ENCODE peak calls at places on chromosome 6, in ten cellular contexts. One of them, this sample, is unnamed.

GRCh38 chr6:149488815-149489214 is 4.0 kb upstream of the ZC3H12D start:
- DNase-seq in cardiac fibroblast: no peak
- DNase-seq in activated CD4-positive, alpha-beta T cell treated with anti-CD3 and anti-CD28 coated beads for 48 hours: peak
- DNase-seq in AG10803: no peak
- DNase-seq in ELF-1: no peak
- DNase-seq in left cardiac atrium: no peak
- DNase-seq in caudate nucleus: no peak
- DNase-seq in lung: peak
- DNase-seq in fibroblast of the conjunctiva: no peak
- DNase-seq in NCI-H1105: no peak
- DNase-seq in this sample: no peak

GRCh38 chr6:44119704-44120262 is 7.5 kb downstream of the MRPL14 start:
- DNase-seq in left cardiac atrium: no peak
- DNase-seq in caudate nucleus: no peak
- DNase-seq in fibroblast of the conjunctiva: no peak
- DNase-seq in ELF-1: no peak
- DNase-seq in lung: peak
- DNase-seq in AG10803: no peak
- DNase-seq in cardiac fibroblast: no peak
- DNase-seq in NCI-H1105: no peak
- DNase-seq in activated CD4-positive, alpha-beta T cell treated with anti-CD3 and anti-CD28 coated beads for 48 hours: no peak
- DNase-seq in this sample: no peak

GRCh38 chr6:148700047-148700712 is 46.6 kb upstream of the UST start:
- DNase-seq in left cardiac atrium: no peak
- DNase-seq in NCI-H1105: no peak
- DNase-seq in cardiac fibroblast: peak
- DNase-seq in AG10803: peak
- DNase-seq in ELF-1: no peak
- DNase-seq in lung: no peak
- DNase-seq in activated CD4-positive, alpha-beta T cell treated with anti-CD3 and anti-CD28 coated beads for 48 hours: no peak
- DNase-seq in fibroblast of the conjunctiva: no peak
- DNase-seq in caudate nucleus: no peak
- DNase-seq in this sample: no peak

GRCh38 chr6:118288355-118289124 is 259.6 kb upstream of the PLN start:
- DNase-seq in lung: no peak
- DNase-seq in fibroblast of the conjunctiva: no peak
- DNase-seq in NCI-H1105: no peak
- DNase-seq in left cardiac atrium: no peak
- DNase-seq in ELF-1: no peak
- DNase-seq in caudate nucleus: no peak
- DNase-seq in AG10803: no peak
- DNase-seq in cardiac fibroblast: peak
- DNase-seq in activated CD4-positive, alpha-beta T cell treated with anti-CD3 and anti-CD28 coated beads for 48 hours: no peak
- DNase-seq in this sample: peak

GRCh38 chr6:124967444-124967843 is 5.2 kb downstream of the RNF217 start:
- DNase-seq in activated CD4-positive, alpha-beta T cell treated with anti-CD3 and anti-CD28 coated beads for 48 hours: no peak
- DNase-seq in lung: no peak
- DNase-seq in NCI-H1105: no peak
- DNase-seq in AG10803: no peak
- DNase-seq in fibroblast of the conjunctiva: no peak
- DNase-seq in left cardiac atrium: no peak
- DNase-seq in cardiac fibroblast: peak
- DNase-seq in caudate nucleus: no peak
- DNase-seq in ELF-1: no peak
- DNase-seq in this sample: no peak

GRCh38 chr6:105965042-105965760 is 120.9 kb upstream of the PRDM1 start:
- DNase-seq in caudate nucleus: no peak
- DNase-seq in AG10803: peak
- DNase-seq in fibroblast of the conjunctiva: no peak
- DNase-seq in cardiac fibroblast: no peak
- DNase-seq in lung: no peak
- DNase-seq in left cardiac atrium: no peak
- DNase-seq in activated CD4-positive, alpha-beta T cell treated with anti-CD3 and anti-CD28 coated beads for 48 hours: no peak
- DNase-seq in NCI-H1105: no peak
- DNase-seq in ELF-1: no peak
- DNase-seq in this sample: no peak

GRCh38 chr6:137903933-137904821 is 37.1 kb downstream of the TNFAIP3 start:
- DNase-seq in NCI-H1105: no peak
- DNase-seq in left cardiac atrium: no peak
- DNase-seq in ELF-1: no peak
- DNase-seq in activated CD4-positive, alpha-beta T cell treated with anti-CD3 and anti-CD28 coated beads for 48 hours: peak
- DNase-seq in cardiac fibroblast: peak
- DNase-seq in caudate nucleus: no peak
- DNase-seq in lung: no peak
- DNase-seq in AG10803: peak
- DNase-seq in fibroblast of the conjunctiva: no peak
- DNase-seq in this sample: peak

GRCh38 chr6:169881976-169882375 is 130.6 kb downstream of the ERMARD start:
- DNase-seq in ELF-1: no peak
- DNase-seq in lung: no peak
- DNase-seq in fibroblast of the conjunctiva: no peak
- DNase-seq in caudate nucleus: no peak
- DNase-seq in cardiac fibroblast: no peak
- DNase-seq in NCI-H1105: no peak
- DNase-seq in AG10803: no peak
- DNase-seq in left cardiac atrium: no peak
- DNase-seq in activated CD4-positive, alpha-beta T cell treated with anti-CD3 and anti-CD28 coated beads for 48 hours: no peak
- DNase-seq in this sample: no peak

GRCh38 chr6:31928672-31928939 is 1.1 kb downstream of the C2 start:
- DNase-seq in caudate nucleus: no peak
- DNase-seq in activated CD4-positive, alpha-beta T cell treated with anti-CD3 and anti-CD28 coated beads for 48 hours: no peak
- DNase-seq in ELF-1: no peak
- DNase-seq in left cardiac atrium: no peak
- DNase-seq in AG10803: no peak
- DNase-seq in cardiac fibroblast: no peak
- DNase-seq in fibroblast of the conjunctiva: no peak
- DNase-seq in NCI-H1105: no peak
- DNase-seq in lung: no peak
- DNase-seq in this sample: no peak

GRCh38 chr6:22372922-22373321 is 76.1 kb upstream of the PRL start:
- DNase-seq in fibroblast of the conjunctiva: no peak
- DNase-seq in AG10803: no peak
- DNase-seq in activated CD4-positive, alpha-beta T cell treated with anti-CD3 and anti-CD28 coated beads for 48 hours: no peak
- DNase-seq in cardiac fibroblast: no peak
- DNase-seq in lung: no peak
- DNase-seq in left cardiac atrium: no peak
- DNase-seq in caudate nucleus: no peak
- DNase-seq in ELF-1: no peak
- DNase-seq in NCI-H1105: no peak
- DNase-seq in this sample: no peak

GRCh38 chr6:161271343-161272019 is 2.4 kb downstream of the AGPAT4 start:
- DNase-seq in caudate nucleus: no peak
- DNase-seq in left cardiac atrium: no peak
- DNase-seq in ELF-1: no peak
- DNase-seq in fibroblast of the conjunctiva: no peak
- DNase-seq in activated CD4-positive, alpha-beta T cell treated with anti-CD3 and anti-CD28 coated beads for 48 hours: no peak
- DNase-seq in cardiac fibroblast: no peak
- DNase-seq in AG10803: no peak
- DNase-seq in NCI-H1105: no peak
- DNase-seq in lung: no peak
- DNase-seq in this sample: peak

GRCh38 chr6:131398176-131398575 is 174.8 kb upstream of the ARG1 start:
- DNase-seq in caudate nucleus: no peak
- DNase-seq in activated CD4-positive, alpha-beta T cell treated with anti-CD3 and anti-CD28 coated beads for 48 hours: no peak
- DNase-seq in AG10803: no peak
- DNase-seq in fibroblast of the conjunctiva: no peak
- DNase-seq in NCI-H1105: no peak
- DNase-seq in left cardiac atrium: no peak
- DNase-seq in cardiac fibroblast: no peak
- DNase-seq in ELF-1: no peak
- DNase-seq in lung: no peak
- DNase-seq in this sample: peak

GRCh38 chr6:134253681-134254080 is 64.2 kb downstream of the SGK1 start:
- DNase-seq in fibroblast of the conjunctiva: peak
- DNase-seq in cardiac fibroblast: no peak
- DNase-seq in left cardiac atrium: no peak
- DNase-seq in NCI-H1105: no peak
- DNase-seq in caudate nucleus: peak
- DNase-seq in lung: no peak
- DNase-seq in AG10803: peak
- DNase-seq in ELF-1: peak
- DNase-seq in activated CD4-positive, alpha-beta T cell treated with anti-CD3 and anti-CD28 coated beads for 48 hours: no peak
- DNase-seq in this sample: peak

GRCh38 chr6:107032051-107032450 is 4.1 kb downstream of the MTRES1 start:
- DNase-seq in AG10803: no peak
- DNase-seq in activated CD4-positive, alpha-beta T cell treated with anti-CD3 and anti-CD28 coated beads for 48 hours: no peak
- DNase-seq in caudate nucleus: no peak
- DNase-seq in ELF-1: no peak
- DNase-seq in fibroblast of the conjunctiva: no peak
- DNase-seq in lung: no peak
- DNase-seq in left cardiac atrium: no peak
- DNase-seq in NCI-H1105: no peak
- DNase-seq in cardiac fibroblast: peak
- DNase-seq in this sample: no peak

GRCh38 chr6:10341605-10342004 is 73.3 kb downstream of the TFAP2A start:
- DNase-seq in NCI-H1105: no peak
- DNase-seq in caudate nucleus: no peak
- DNase-seq in fibroblast of the conjunctiva: no peak
- DNase-seq in AG10803: no peak
- DNase-seq in activated CD4-positive, alpha-beta T cell treated with anti-CD3 and anti-CD28 coated beads for 48 hours: no peak
- DNase-seq in left cardiac atrium: no peak
- DNase-seq in cardiac fibroblast: no peak
- DNase-seq in lung: no peak
- DNase-seq in ELF-1: no peak
- DNase-seq in this sample: no peak

GRCh38 chr6:110946498-110946897 is 12.0 kb upstream of the GTF3C6 start:
- DNase-seq in AG10803: no peak
- DNase-seq in cardiac fibroblast: no peak
- DNase-seq in fibroblast of the conjunctiva: no peak
- DNase-seq in activated CD4-positive, alpha-beta T cell treated with anti-CD3 and anti-CD28 coated beads for 48 hours: no peak
- DNase-seq in left cardiac atrium: no peak
- DNase-seq in NCI-H1105: no peak
- DNase-seq in lung: no peak
- DNase-seq in caudate nucleus: no peak
- DNase-seq in ELF-1: no peak
- DNase-seq in this sample: peak

GRCh38 chr6:33820784-33821183 is 17.0 kb upstream of the MLN start:
- DNase-seq in caudate nucleus: no peak
- DNase-seq in fibroblast of the conjunctiva: no peak
- DNase-seq in left cardiac atrium: no peak
- DNase-seq in cardiac fibroblast: no peak
- DNase-seq in AG10803: no peak
- DNase-seq in lung: no peak
- DNase-seq in NCI-H1105: no peak
- DNase-seq in ELF-1: no peak
- DNase-seq in activated CD4-positive, alpha-beta T cell treated with anti-CD3 and anti-CD28 coated beads for 48 hours: no peak
- DNase-seq in this sample: no peak

GRCh38 chr6:154981071-154981373 is 14.1 kb upstream of the TIAM2 start:
- DNase-seq in cardiac fibroblast: no peak
- DNase-seq in ELF-1: no peak
- DNase-seq in NCI-H1105: no peak
- DNase-seq in AG10803: no peak
- DNase-seq in fibroblast of the conjunctiva: no peak
- DNase-seq in caudate nucleus: no peak
- DNase-seq in lung: no peak
- DNase-seq in activated CD4-positive, alpha-beta T cell treated with anti-CD3 and anti-CD28 coated beads for 48 hours: no peak
- DNase-seq in left cardiac atrium: no peak
- DNase-seq in this sample: no peak

GRCh38 chr6:11209369-11209768 is 23.1 kb downstream of the NEDD9 start:
- DNase-seq in caudate nucleus: no peak
- DNase-seq in AG10803: no peak
- DNase-seq in cardiac fibroblast: peak
- DNase-seq in lung: no peak
- DNase-seq in activated CD4-positive, alpha-beta T cell treated with anti-CD3 and anti-CD28 coated beads for 48 hours: no peak
- DNase-seq in fibroblast of the conjunctiva: no peak
- DNase-seq in ELF-1: no peak
- DNase-seq in left cardiac atrium: no peak
- DNase-seq in NCI-H1105: no peak
- DNase-seq in this sample: no peak

GRCh38 chr6:169990095-169991030 is 238.9 kb downstream of the ERMARD start:
- DNase-seq in left cardiac atrium: no peak
- DNase-seq in ELF-1: no peak
- DNase-seq in NCI-H1105: no peak
- DNase-seq in caudate nucleus: no peak
- DNase-seq in fibroblast of the conjunctiva: no peak
- DNase-seq in cardiac fibroblast: no peak
- DNase-seq in activated CD4-positive, alpha-beta T cell treated with anti-CD3 and anti-CD28 coated beads for 48 hours: peak
- DNase-seq in AG10803: no peak
- DNase-seq in lung: no peak
- DNase-seq in this sample: peak

GRCh38 chr6:145349950-145350510 is 385.3 kb downstream of the EPM2A start:
- DNase-seq in lung: no peak
- DNase-seq in activated CD4-positive, alpha-beta T cell treated with anti-CD3 and anti-CD28 coated beads for 48 hours: no peak
- DNase-seq in ELF-1: no peak
- DNase-seq in fibroblast of the conjunctiva: no peak
- DNase-seq in caudate nucleus: no peak
- DNase-seq in AG10803: no peak
- DNase-seq in cardiac fibroblast: no peak
- DNase-seq in left cardiac atrium: no peak
- DNase-seq in NCI-H1105: no peak
- DNase-seq in this sample: no peak

GRCh38 chr6:158290659-158291058 is 21.6 kb upstream of the TULP4 start:
- DNase-seq in left cardiac atrium: no peak
- DNase-seq in caudate nucleus: no peak
- DNase-seq in lung: no peak
- DNase-seq in NCI-H1105: no peak
- DNase-seq in ELF-1: no peak
- DNase-seq in AG10803: no peak
- DNase-seq in cardiac fibroblast: no peak
- DNase-seq in activated CD4-positive, alpha-beta T cell treated with anti-CD3 and anti-CD28 coated beads for 48 hours: peak
- DNase-seq in fibroblast of the conjunctiva: no peak
- DNase-seq in this sample: no peak

GRCh38 chr6:118501099-118501498 is 47.0 kb upstream of the PLN start:
- DNase-seq in AG10803: no peak
- DNase-seq in ELF-1: no peak
- DNase-seq in fibroblast of the conjunctiva: no peak
- DNase-seq in cardiac fibroblast: no peak
- DNase-seq in activated CD4-positive, alpha-beta T cell treated with anti-CD3 and anti-CD28 coated beads for 48 hours: no peak
- DNase-seq in lung: no peak
- DNase-seq in left cardiac atrium: no peak
- DNase-seq in NCI-H1105: no peak
- DNase-seq in caudate nucleus: no peak
- DNase-seq in this sample: no peak

GRCh38 chr6:134175532-134176282 is 123.3 kb upstream of the SLC2A12 start:
- DNase-seq in AG10803: peak
- DNase-seq in left cardiac atrium: peak
- DNase-seq in caudate nucleus: peak
- DNase-seq in activated CD4-positive, alpha-beta T cell treated with anti-CD3 and anti-CD28 coated beads for 48 hours: peak
- DNase-seq in lung: peak
- DNase-seq in fibroblast of the conjunctiva: no peak
- DNase-seq in ELF-1: peak
- DNase-seq in NCI-H1105: no peak
- DNase-seq in cardiac fibroblast: peak
- DNase-seq in this sample: peak

GRCh38 chr6:44842616-44843015 is 455.1 kb downstream of the CDC5L start:
- DNase-seq in left cardiac atrium: no peak
- DNase-seq in fibroblast of the conjunctiva: no peak
- DNase-seq in activated CD4-positive, alpha-beta T cell treated with anti-CD3 and anti-CD28 coated beads for 48 hours: no peak
- DNase-seq in lung: no peak
- DNase-seq in cardiac fibroblast: peak
- DNase-seq in NCI-H1105: no peak
- DNase-seq in caudate nucleus: no peak
- DNase-seq in AG10803: no peak
- DNase-seq in ELF-1: no peak
- DNase-seq in this sample: no peak